ENCODE peak calls at places on chromosomes 6 and 20, in ten cellular contexts. D is MCF 10A, V is GM12864, A is ascending aorta, F is WTC11, T is omental fat pad, Y is prostate gland, G is tibial artery, H is pancreas, X is neural crest cell. S is an unnamed sample.

GRCh38 chr6:90025418-90026089 is 131.3 kb downstream of the GJA10 start:
- DNase-seq in D (peak), V (no peak), A (no peak), F (no peak), T (no peak), Y (no peak), G (no peak), H (no peak), X (no peak), S (no peak)

GRCh38 chr20:31806564-31807355 is 12.4 kb upstream of the MYLK2 start:
- DNase-seq in D (no peak), V (no peak), A (no peak), F (no peak), T (no peak), Y (no peak), G (no peak), H (no peak), X (no peak), S (no peak)

GRCh38 chr6:19502301-19502700 is 334.9 kb upstream of the ID4 start:
- DNase-seq in D (no peak), V (no peak), A (no peak), F (no peak), T (no peak), Y (no peak), G (no peak), H (no peak), X (no peak), S (no peak)

GRCh38 chr6:157198425-157199279 is 124.7 kb downstream of the TMEM242 start:
- DNase-seq in D (peak), V (no peak), A (peak), F (no peak), T (no peak), Y (peak), G (peak), H (peak), X (no peak), S (no peak)

GRCh38 chr6:30092852-30093543 is 17.4 kb upstream of the RNF39 start:
- DNase-seq in D (no peak), V (no peak), A (no peak), F (no peak), T (no peak), Y (no peak), G (no peak), H (no peak), X (no peak), S (no peak)

GRCh38 chr6:3324262-3324942 is 65.7 kb downstream of the PSMG4 start:
- DNase-seq in D (peak), V (peak), A (no peak), F (no peak), T (no peak), Y (no peak), G (no peak), H (no peak), X (no peak), S (no peak)

GRCh38 chr20:38202153-38202981 is 37.3 kb upstream of the TGM2 start:
- DNase-seq in D (no peak), V (no peak), A (no peak), F (no peak), T (no peak), Y (no peak), G (peak), H (no peak), X (no peak), S (no peak)

GRCh38 chr20:1761116-1761515 is 103.5 kb upstream of the SIRPG start:
- DNase-seq in D (peak), V (no peak), A (no peak), F (no peak), T (no peak), Y (no peak), G (no peak), H (no peak), X (no peak), S (no peak)

GRCh38 chr20:54366669-54367068 is 108.7 kb upstream of the DOK5 start:
- DNase-seq in D (no peak), V (no peak), A (no peak), F (no peak), T (no peak), Y (no peak), G (no peak), H (no peak), X (no peak), S (no peak)

GRCh38 chr20:58019027-58019849 is 209.2 kb downstream of the ANKRD60 start:
- DNase-seq in D (no peak), V (no peak), A (peak), F (no peak), T (no peak), Y (no peak), G (peak), H (no peak), X (no peak), S (no peak)

GRCh38 chr6:79946773-79947190 is 571 bp downstream of the ELOVL4 start:
- DNase-seq in D (peak), V (no peak), A (peak), F (no peak), T (no peak), Y (peak), G (no peak), H (no peak), X (peak), S (peak)

GRCh38 chr20:43322851-43323250 is 133.1 kb upstream of the PTPRT start:
- DNase-seq in D (peak), V (no peak), A (no peak), F (no peak), T (no peak), Y (no peak), G (no peak), H (no peak), X (no peak), S (no peak)

GRCh38 chr20:32232487-32232886 is 24.8 kb downstream of the POFUT1 start:
- DNase-seq in D (no peak), V (no peak), A (no peak), F (no peak), T (no peak), Y (no peak), G (no peak), H (no peak), X (no peak), S (no peak)

GRCh38 chr6:104986625-104987024 is 29.7 kb downstream of the LIN28B start:
- DNase-seq in D (no peak), V (no peak), A (no peak), F (no peak), T (no peak), Y (no peak), G (no peak), H (no peak), X (no peak), S (no peak)

GRCh38 chr6:118509009-118509617 is 39.0 kb upstream of the PLN start:
- DNase-seq in D (peak), V (no peak), A (peak), F (no peak), T (no peak), Y (no peak), G (no peak), H (no peak), X (no peak), S (no peak)

GRCh38 chr6:141309295-141309694 is 823.4 kb upstream of the GJE1 start:
- DNase-seq in D (no peak), V (no peak), A (no peak), F (no peak), T (no peak), Y (no peak), G (no peak), H (no peak), X (no peak), S (no peak)

GRCh38 chr6:37354526-37355384 is 972 bp downstream of the RNF8 start:
- DNase-seq in D (peak), V (no peak), A (no peak), F (peak), T (peak), Y (peak), G (no peak), H (no peak), X (no peak), S (no peak)

GRCh38 chr20:916125-916799 is at the start of gene ANGPT4:
- DNase-seq in D (no peak), V (no peak), A (no peak), F (peak), T (no peak), Y (no peak), G (no peak), H (no peak), X (no peak), S (no peak)

GRCh38 chr6:85008311-85009015 is 244.1 kb upstream of the TBX18 start:
- DNase-seq in D (peak), V (no peak), A (no peak), F (no peak), T (no peak), Y (no peak), G (no peak), H (no peak), X (no peak), S (no peak)

GRCh38 chr6:43798688-43799444 is 28.9 kb downstream of the VEGFA start:
- DNase-seq in D (peak), V (no peak), A (no peak), F (no peak), T (no peak), Y (no peak), G (no peak), H (peak), X (no peak), S (no peak)

GRCh38 chr20:33232486-33233072 is 3.2 kb upstream of the BPIFA1 start:
- DNase-seq in D (no peak), V (no peak), A (no peak), F (no peak), T (no peak), Y (no peak), G (no peak), H (no peak), X (no peak), S (no peak)

GRCh38 chr6:52834481-52834880 is 6.1 kb downstream of the GSTA5 start:
- DNase-seq in D (no peak), V (no peak), A (no peak), F (no peak), T (no peak), Y (no peak), G (no peak), H (no peak), X (no peak), S (no peak)

GRCh38 chr6:3471711-3472110 is 14.9 kb upstream of the SLC22A23 start:
- DNase-seq in D (no peak), V (no peak), A (no peak), F (no peak), T (no peak), Y (no peak), G (no peak), H (no peak), X (no peak), S (no peak)

GRCh38 chr6:75379536-75379935 is 94.9 kb upstream of the TMEM30A start:
- DNase-seq in D (no peak), V (no peak), A (no peak), F (no peak), T (no peak), Y (no peak), G (no peak), H (no peak), X (no peak), S (no peak)

GRCh38 chr6:127855542-127856159 is 45.2 kb downstream of the THEMIS start:
- DNase-seq in D (peak), V (no peak), A (no peak), F (peak), T (no peak), Y (no peak), G (no peak), H (no peak), X (no peak), S (no peak)

GRCh38 chr6:96468681-96469224 is 52.9 kb upstream of the UFL1 start:
- DNase-seq in D (no peak), V (no peak), A (no peak), F (no peak), T (no peak), Y (no peak), G (no peak), H (no peak), X (no peak), S (no peak)

GRCh38 chr6:28675600-28675999 is 149.9 kb downstream of the GPX5 start:
- DNase-seq in D (no peak), V (no peak), A (no peak), F (no peak), T (no peak), Y (no peak), G (no peak), H (no peak), X (no peak), S (no peak)

GRCh38 chr6:157556671-157557430 is 175.9 kb downstream of the ZDHHC14 start:
- DNase-seq in D (no peak), V (no peak), A (no peak), F (no peak), T (no peak), Y (peak), G (no peak), H (peak), X (no peak), S (peak)

GRCh38 chr6:35230498-35230897 is 16.7 kb downstream of the SCUBE3 start:
- DNase-seq in D (no peak), V (no peak), A (no peak), F (no peak), T (no peak), Y (no peak), G (no peak), H (no peak), X (no peak), S (no peak)

GRCh38 chr20:51106011-51106410 is 83.1 kb upstream of the KCNG1 start:
- DNase-seq in D (no peak), V (no peak), A (no peak), F (no peak), T (no peak), Y (no peak), G (no peak), H (no peak), X (no peak), S (no peak)

GRCh38 chr20:50372770-50373088 is 137.5 kb upstream of the PTPN1 start:
- DNase-seq in D (peak), V (no peak), A (no peak), F (no peak), T (no peak), Y (no peak), G (no peak), H (no peak), X (no peak), S (no peak)

GRCh38 chr20:37301120-37301519 is 11.7 kb downstream of the MANBAL start:
- DNase-seq in D (no peak), V (no peak), A (no peak), F (no peak), T (no peak), Y (no peak), G (no peak), H (no peak), X (no peak), S (no peak)

GRCh38 chr6:150835620-150836019 is 29.9 kb upstream of the MTHFD1L start:
- DNase-seq in D (peak), V (no peak), A (no peak), F (no peak), T (no peak), Y (no peak), G (no peak), H (no peak), X (no peak), S (no peak)

GRCh38 chr6:150826788-150827187 is 38.7 kb upstream of the MTHFD1L start:
- DNase-seq in D (no peak), V (no peak), A (no peak), F (no peak), T (no peak), Y (no peak), G (no peak), H (no peak), X (no peak), S (no peak)

GRCh38 chr6:150831577-150831976 is 33.9 kb upstream of the MTHFD1L start:
- DNase-seq in D (no peak), V (no peak), A (no peak), F (no peak), T (no peak), Y (no peak), G (no peak), H (no peak), X (no peak), S (no peak)

DNA sequence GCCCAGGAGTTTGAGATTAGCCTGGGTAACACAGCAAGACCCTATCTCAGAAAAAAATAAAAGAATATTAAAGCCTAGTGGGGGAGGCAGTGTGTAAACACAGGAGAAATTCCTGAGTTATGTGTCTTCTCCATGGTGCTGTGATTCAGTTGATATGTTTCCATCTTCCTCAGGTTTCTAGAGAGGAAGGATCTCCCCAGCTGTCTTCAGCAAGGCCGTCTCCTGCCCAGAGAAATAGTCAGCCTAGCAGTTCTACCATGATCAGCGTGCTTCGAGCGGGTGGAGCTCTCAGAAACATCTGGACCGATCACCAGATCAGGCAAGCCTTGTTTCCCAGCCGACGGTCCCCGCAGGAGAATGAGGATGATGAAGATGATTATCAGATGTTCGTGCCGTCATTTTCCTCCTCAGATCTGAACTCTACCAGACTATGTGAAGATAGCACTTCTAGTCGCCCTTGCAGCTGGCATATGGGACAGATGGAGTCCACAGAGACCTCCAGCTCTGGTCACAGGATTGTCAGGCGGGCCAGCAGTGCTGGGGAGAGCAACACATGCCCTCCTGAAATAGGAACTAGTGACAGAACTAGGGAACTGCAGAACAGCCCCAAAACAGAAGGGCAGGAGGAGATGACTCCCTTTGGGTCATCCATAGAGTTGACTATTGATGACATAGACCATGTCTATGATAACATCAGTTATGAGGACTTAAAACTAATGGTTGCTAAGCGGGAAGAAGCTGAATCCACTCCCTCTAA is 34.9 kb upstream of the MTHFD1L start:
- DNase-seq in D (no peak), V (no peak), A (no peak), F (no peak), T (no peak), Y (no peak), G (no peak), H (no peak), X (no peak), S (no peak)
- TF ChIP-seq CTCF in D (no peak), V (no peak), A (no peak), F (no peak), T (no peak), Y (no peak), G (no peak), H (no peak), X (no peak), S (no peak)

GRCh38 chr6:122491915-122492537 is 20.4 kb upstream of the SERINC1 start:
- DNase-seq in D (peak), V (no peak), A (peak), F (peak), T (peak), Y (peak), G (peak), H (peak), X (peak), S (peak)
- TF ChIP-seq CTCF in D (peak), V (peak), A (peak), F (peak), T (no peak), Y (peak), G (peak), H (peak), X (peak), S (no peak)

GRCh38 chr6:168333039-168333438 is 13.5 kb upstream of the DACT2 start:
- DNase-seq in D (no peak), V (no peak), A (no peak), F (no peak), T (no peak), Y (no peak), G (no peak), H (no peak), X (no peak), S (no peak)
- TF ChIP-seq CTCF in D (no peak), V (peak), A (no peak), F (peak), T (no peak), Y (no peak), G (no peak), H (peak), X (peak), S (no peak)

DNA sequence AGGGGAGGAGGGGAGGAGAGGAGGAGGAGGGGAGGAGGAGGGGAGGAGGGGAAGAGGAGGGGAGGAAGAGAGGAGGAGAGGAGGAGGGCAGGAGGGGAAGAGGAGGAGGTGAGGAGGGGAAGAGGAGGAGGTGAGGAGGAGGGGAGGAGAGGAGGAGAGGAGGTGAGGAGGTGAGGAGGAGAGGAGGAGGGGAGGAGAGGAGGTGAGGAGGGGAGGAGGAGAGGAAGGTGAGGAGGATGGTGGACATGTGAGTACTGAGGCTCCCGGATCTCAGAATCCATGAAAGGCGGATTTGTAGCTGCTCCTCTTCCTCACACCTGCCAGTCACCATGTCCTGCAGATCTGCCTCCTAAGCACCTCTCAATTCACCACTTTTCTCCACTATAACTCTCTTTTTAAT is 59.8 kb downstream of the PSMB1 start:
- DNase-seq in D (no peak), V (no peak), A (no peak), F (no peak), T (no peak), Y (no peak), G (no peak), H (no peak), X (no peak), S (no peak)
- TF ChIP-seq CTCF in D (no peak), V (no peak), A (no peak), F (no peak), T (no peak), Y (no peak), G (no peak), H (no peak), X (no peak), S (no peak)

GRCh38 chr6:71482742-71483141 is 194.1 kb downstream of the OGFRL1 start:
- DNase-seq in D (peak), V (no peak), A (no peak), F (no peak), T (no peak), Y (no peak), G (no peak), H (no peak), X (no peak), S (no peak)
- TF ChIP-seq CTCF in D (peak), V (no peak), A (no peak), F (no peak), T (no peak), Y (no peak), G (no peak), H (no peak), X (no peak), S (no peak)

DNA sequence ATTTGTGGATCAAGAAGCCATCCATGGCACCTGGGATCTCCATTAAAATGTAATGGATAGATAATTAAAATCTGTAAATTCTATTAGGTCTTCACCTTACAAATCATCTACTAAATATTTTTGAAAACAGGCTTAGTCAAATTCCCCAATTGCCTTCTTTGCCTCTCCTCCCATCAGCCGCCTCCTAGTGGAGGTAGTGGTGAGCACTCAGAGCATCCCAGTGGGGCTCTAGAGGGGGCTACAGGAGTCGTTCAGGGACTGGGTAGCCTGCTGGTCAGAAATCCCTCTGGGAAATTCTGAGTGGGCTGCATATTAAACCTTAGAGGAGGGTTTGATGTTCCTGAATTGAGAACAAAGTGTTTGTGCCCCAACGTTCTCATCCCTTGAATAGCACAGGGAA is 20.8 kb upstream of the PAX1 start:
- DNase-seq in D (no peak), V (no peak), A (no peak), F (peak), T (no peak), Y (no peak), G (no peak), H (no peak), X (no peak), S (no peak)
- TF ChIP-seq CTCF in D (no peak), V (no peak), A (no peak), F (no peak), T (no peak), Y (no peak), G (no peak), H (no peak), X (no peak), S (no peak)

GRCh38 chr6:76818451-76818850 is 644.8 kb downstream of the HTR1B start:
- DNase-seq in D (no peak), V (no peak), A (no peak), F (no peak), T (no peak), Y (no peak), G (no peak), H (no peak), X (no peak), S (no peak)

GRCh38 chr6:76814496-76815458 is 648.5 kb downstream of the HTR1B start:
- DNase-seq in D (peak), V (no peak), A (no peak), F (no peak), T (no peak), Y (no peak), G (no peak), H (no peak), X (no peak), S (no peak)

DNA sequence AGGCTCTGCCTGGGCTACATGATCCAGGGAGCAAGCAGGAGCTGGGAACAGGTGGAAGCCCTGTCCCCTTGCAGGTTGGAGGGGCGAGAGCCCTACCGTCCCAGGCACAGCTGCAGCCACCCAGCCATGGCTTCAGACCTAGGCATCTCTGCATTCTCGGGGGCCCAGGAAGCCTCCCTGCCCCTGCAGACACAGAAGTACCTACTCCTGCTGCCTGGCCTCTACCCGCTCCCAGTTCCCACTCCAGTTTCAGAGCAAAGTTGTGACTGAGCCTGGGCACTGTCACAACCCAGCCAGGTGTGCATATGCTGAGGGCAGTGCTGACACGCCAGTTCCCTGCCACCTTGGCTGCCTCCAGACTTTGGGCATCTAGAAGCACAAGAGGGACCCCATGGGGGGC is 645.9 kb downstream of the HTR1B start:
- DNase-seq in D (no peak), V (no peak), A (no peak), F (no peak), T (no peak), Y (no peak), G (no peak), H (no peak), X (no peak), S (no peak)
- TF ChIP-seq CTCF in D (no peak), V (no peak), A (no peak), F (no peak), T (no peak), Y (no peak), G (no peak), H (no peak), X (no peak), S (no peak)